ENCODE peak calls at places on chromosome 22, in five cellular contexts. X is breast epithelium, Q is tibial artery, T is mesendoderm, D is neuronal stem cell. K is an unnamed sample.

GRCh38 chr22:23163665-23164064 is 16.6 kb upstream of the BCR start:
- DNase-seq in X (peak), Q (no peak), T (no peak), D (no peak), K (no peak)

GRCh38 chr22:44146088-44146861 is 34.5 kb upstream of the PARVG start:
- DNase-seq in X (no peak), Q (no peak), T (peak), D (no peak), K (no peak)

GRCh38 chr22:44714703-44715350 is 12.8 kb downstream of the PRR5 start:
- DNase-seq in X (no peak), Q (no peak), T (no peak), D (no peak), K (no peak)

GRCh38 chr22:37639070-37639760 is at the start of gene SH3BP1:
- DNase-seq in X (no peak), Q (peak), T (peak), D (no peak), K (no peak)

GRCh38 chr22:20652582-20652981 is 121.3 kb upstream of the SERPIND1 start:
- DNase-seq in X (peak), Q (no peak), T (no peak), D (no peak), K (peak)

GRCh38 chr22:40678493-40679248 is 613 bp upstream of the MCHR1 start:
- DNase-seq in X (no peak), Q (no peak), T (no peak), D (no peak), K (no peak)

GRCh38 chr22:50610041-50610451 is 9.5 kb downstream of the MAPK8IP2 start:
- DNase-seq in X (no peak), Q (peak), T (no peak), D (no peak), K (peak)

GRCh38 chr22:19849800-19850481 is 4.7 kb downstream of the GNB1L start:
- DNase-seq in X (peak), Q (no peak), T (peak), D (no peak), K (no peak)

GRCh38 chr22:17373839-17374238 is 4.6 kb downstream of the CECR2 start:
- DNase-seq in X (no peak), Q (no peak), T (no peak), D (no peak), K (no peak)

GRCh38 chr22:22884010-22884887 is 3.4 kb upstream of the IGLL5 start:
- DNase-seq in X (peak), Q (peak), T (peak), D (peak), K (peak)

GRCh38 chr22:44389926-44390925 is 77.5 kb upstream of the SHISAL1 start:
- DNase-seq in X (no peak), Q (peak), T (no peak), D (no peak), K (no peak)

GRCh38 chr22:40499187-40499753 is 128.9 kb downstream of the SGSM3 start:
- DNase-seq in X (no peak), Q (peak), T (peak), D (no peak), K (no peak)

GRCh38 chr22:23237201-23237798 is 57.0 kb downstream of the BCR start:
- DNase-seq in X (no peak), Q (no peak), T (peak), D (peak), K (no peak)

GRCh38 chr22:25775501-25775900 is 33.5 kb downstream of the MYO18B start:
- DNase-seq in X (no peak), Q (no peak), T (peak), D (peak), K (no peak)

GRCh38 chr22:48452766-48453165 is 1374.9 kb downstream of the BRD1 start:
- DNase-seq in X (no peak), Q (peak), T (no peak), D (no peak), K (no peak)

GRCh38 chr22:45879552-45879949 is 97.4 kb downstream of the WNT7B start:
- DNase-seq in X (no peak), Q (peak), T (no peak), D (no peak), K (no peak)

GRCh38 chr22:24290459-24290858 is 19.8 kb downstream of the SPECC1L start:
- DNase-seq in X (no peak), Q (no peak), T (no peak), D (no peak), K (no peak)
- H3K27ac ChIP-seq in X (peak), Q (peak), T (no peak), D (no peak), K (peak)

DNA sequence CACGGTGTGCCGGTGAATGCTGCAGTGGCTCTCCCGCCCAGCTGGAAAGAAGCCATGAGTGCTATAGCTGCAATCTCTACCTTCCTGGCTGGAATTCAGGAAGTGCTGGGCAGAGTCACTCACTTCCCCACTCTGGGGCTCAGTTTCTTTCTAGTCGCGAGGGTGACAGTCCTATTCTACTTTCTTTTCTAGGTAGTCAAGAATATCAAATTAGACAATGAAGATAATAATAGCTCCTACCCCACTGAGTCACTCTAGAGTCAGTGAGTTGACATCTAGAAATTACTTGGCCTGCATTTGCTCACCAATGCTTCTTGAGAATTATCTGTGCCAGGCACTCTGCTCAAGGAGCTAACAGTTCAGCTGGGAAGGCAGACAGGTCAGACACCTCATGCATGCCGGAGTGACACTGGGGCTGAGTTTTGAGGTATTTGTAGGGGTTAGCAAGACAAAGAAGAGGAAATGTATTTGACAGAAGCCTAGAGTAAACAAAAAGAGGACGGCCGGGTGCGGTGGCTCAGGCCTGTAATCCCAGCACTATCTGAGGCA is 3.2 kb downstream of the CENPM start:
- DNase-seq in X (no peak), Q (no peak), T (no peak), D (no peak), K (no peak)
- H3K27ac ChIP-seq in X (no peak), Q (no peak), T (no peak), D (no peak), K (no peak)

DNA sequence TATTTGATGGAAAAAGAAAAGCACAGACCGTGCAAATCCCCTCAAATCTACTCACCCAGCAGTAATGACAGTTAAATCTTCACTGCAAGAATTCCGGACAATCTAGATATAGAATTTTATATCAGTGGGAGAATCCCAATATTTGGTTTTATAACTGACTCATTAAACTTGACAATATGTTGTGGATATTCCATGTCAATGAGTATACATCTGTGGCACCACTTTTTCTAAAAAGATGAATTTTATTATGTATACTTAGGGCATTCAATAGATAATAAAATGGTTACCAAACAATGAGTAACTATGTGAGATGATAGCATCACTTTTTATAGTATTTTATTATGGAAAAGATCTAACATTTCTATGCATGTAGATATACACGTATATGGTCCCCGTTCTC is 79.9 kb downstream of the OSBP2 start:
- DNase-seq in X (no peak), Q (no peak), T (no peak), D (no peak), K (no peak)
- H3K27ac ChIP-seq in X (no peak), Q (no peak), T (no peak), D (no peak), K (no peak)

GRCh38 chr22:21800552-21801303 is 65.1 kb upstream of the YPEL1 start:
- DNase-seq in X (no peak), Q (no peak), T (no peak), D (no peak), K (no peak)

GRCh38 chr22:21807545-21807944 is 59.9 kb downstream of the MAPK1 start:
- DNase-seq in X (no peak), Q (no peak), T (no peak), D (no peak), K (no peak)

GRCh38 chr22:21802673-21803072 is 64.8 kb downstream of the MAPK1 start:
- DNase-seq in X (no peak), Q (no peak), T (no peak), D (no peak), K (no peak)

GRCh38 chr22:21802056-21802455 is 65.4 kb downstream of the MAPK1 start:
- DNase-seq in X (no peak), Q (no peak), T (no peak), D (no peak), K (no peak)

DNA sequence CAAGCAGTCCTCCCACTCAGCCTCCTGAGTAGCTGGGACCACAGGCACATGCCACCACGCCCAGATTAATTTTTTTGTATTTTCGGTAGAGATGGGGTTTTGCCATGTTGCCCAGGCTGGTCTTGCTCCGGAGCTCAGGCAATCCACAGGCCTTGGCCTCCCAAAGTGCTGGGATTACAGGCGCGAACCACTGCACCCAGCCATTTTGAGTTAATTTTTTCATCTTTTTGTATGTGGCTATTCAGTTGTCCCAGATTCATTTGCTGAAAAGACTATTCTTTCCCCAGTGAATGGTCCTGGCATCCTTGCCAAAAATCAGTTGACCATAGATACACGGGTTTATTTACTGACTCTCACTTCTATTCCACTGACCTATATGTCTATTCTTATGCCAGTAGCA is 63.6 kb downstream of the MAPK1 start:
- DNase-seq in X (no peak), Q (no peak), T (no peak), D (no peak), K (no peak)
- H3K27ac ChIP-seq in X (no peak), Q (no peak), T (no peak), D (no peak), K (no peak)

GRCh38 chr22:36125994-36126531 is 34.5 kb downstream of the APOL3 start:
- DNase-seq in X (no peak), Q (no peak), T (no peak), D (no peak), K (no peak)
- H3K27ac ChIP-seq in X (no peak), Q (no peak), T (no peak), D (no peak), K (no peak)

DNA sequence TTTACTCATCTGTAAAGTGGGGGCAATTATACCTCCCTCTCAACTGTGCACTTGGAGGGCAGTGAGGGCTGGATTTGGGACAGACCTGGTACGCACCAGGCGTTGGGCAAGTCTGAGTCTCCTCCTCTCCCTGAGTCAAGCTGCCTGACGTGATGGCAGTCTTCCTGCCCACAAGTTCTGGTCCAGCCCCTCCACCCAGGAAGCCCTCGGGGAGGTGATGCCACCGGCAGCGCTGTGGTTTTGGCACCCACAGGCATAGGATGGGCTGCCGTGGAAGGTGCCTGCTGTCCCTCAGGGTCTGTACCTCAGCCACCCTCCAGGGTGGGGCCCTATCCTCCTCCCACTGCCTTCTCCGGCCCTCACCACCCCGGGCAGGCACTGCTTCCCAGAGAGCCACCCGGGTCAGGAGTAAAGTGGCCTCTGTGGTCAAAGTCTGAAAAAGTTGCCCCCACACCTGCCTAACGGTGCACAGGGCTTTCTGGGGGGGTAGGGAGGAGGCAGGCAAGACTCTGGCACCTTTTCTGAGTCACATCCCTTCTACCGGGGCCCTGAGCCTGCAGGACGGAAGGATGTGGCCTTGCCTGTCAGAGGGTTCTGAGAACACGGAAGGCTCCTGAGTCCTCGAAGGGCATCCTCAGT is 6.5 kb upstream of the APOBEC3H start:
- DNase-seq in X (peak), Q (no peak), T (no peak), D (no peak), K (no peak)
- H3K27ac ChIP-seq in X (peak), Q (no peak), T (no peak), D (no peak), K (no peak)

GRCh38 chr22:27802389-27803079 is 978 bp upstream of the MN1 start:
- DNase-seq in X (no peak), Q (no peak), T (no peak), D (no peak), K (no peak)
- H3K27ac ChIP-seq in X (peak), Q (peak), T (no peak), D (peak), K (peak)